ENCODE peak calls at places on chromosomes 3 and 15, in seven cellular contexts. A is uterus, V is body of pancreas, I is HepG2, K is suprapubic skin, N is A549, J is stomach. Y is an unnamed sample.

GRCh38 chr3:48301020-48301813 is 32.2 kb downstream of the SPINK8 start:
- DNase-seq in N (peak; percentile 67), J (peak; percentile 92), A (peak; percentile 86), V (peak; percentile 93), I (peak; percentile 80), K (peak; percentile 93), Y (peak; percentile 95)

GRCh38 chr3:17179381-17180205 is 294.8 kb downstream of the PLCL2 start:
- DNase-seq in N (no peak), J (no peak), I (no peak), A (no peak), K (no peak), V (no peak), Y (no peak)

GRCh38 chr3:150740733-150741496 is 22.1 kb downstream of the SIAH2 start:
- DNase-seq in V (no peak), I (peak; percentile 90), N (no peak), K (no peak), J (no peak), A (no peak), Y (no peak)

GRCh38 chr3:17089314-17089700 is 204.6 kb downstream of the PLCL2 start:
- DNase-seq in N (no peak), J (no peak), V (no peak), K (no peak), I (no peak), A (no peak), Y (no peak)

GRCh38 chr3:74531491-74531890 is 83.0 kb downstream of the CNTN3 start:
- DNase-seq in I (no peak), N (no peak), J (no peak), K (no peak), V (no peak), A (no peak), Y (no peak)

GRCh38 chr3:42666577-42666998 is 13.1 kb downstream of the ZBTB47 start:
- DNase-seq in N (no peak), V (no peak), J (no peak), K (no peak), A (no peak), I (no peak), Y (no peak)

GRCh38 chr3:117278424-117279190 is 569.0 kb downstream of the TUSC7 start:
- DNase-seq in J (peak; percentile 27), N (peak; percentile 88), K (no peak), A (no peak), V (peak; percentile 63), I (peak; percentile 28), Y (no peak)

GRCh38 chr15:49832421-49832980 is 211.7 kb downstream of the DTWD1 start:
- DNase-seq in A (no peak), N (no peak), J (no peak), I (peak; percentile 31), V (peak; percentile 64), K (no peak), Y (no peak)

GRCh38 chr3:197953881-197954280 is 3.9 kb downstream of the RPL35A start:
- DNase-seq in V (no peak), I (no peak), A (no peak), K (no peak), J (no peak), N (no peak), Y (peak; percentile 71)

GRCh38 chr3:8822141-8822540 is 52.7 kb upstream of the OXTR start:
- DNase-seq in J (no peak), K (no peak), I (no peak), A (no peak), V (no peak), N (no peak), Y (no peak)

GRCh38 chr3:6860911-6861330 is at the start of gene GRM7:
- DNase-seq in N (no peak), V (no peak), A (peak; percentile 54), K (no peak), I (no peak), J (no peak), Y (no peak)

GRCh38 chr3:22117751-22118346 is 366.8 kb upstream of the ZNF385D start:
- DNase-seq in A (no peak), K (no peak), I (peak; percentile 34), V (no peak), J (no peak), N (no peak), Y (no peak)

DNA sequence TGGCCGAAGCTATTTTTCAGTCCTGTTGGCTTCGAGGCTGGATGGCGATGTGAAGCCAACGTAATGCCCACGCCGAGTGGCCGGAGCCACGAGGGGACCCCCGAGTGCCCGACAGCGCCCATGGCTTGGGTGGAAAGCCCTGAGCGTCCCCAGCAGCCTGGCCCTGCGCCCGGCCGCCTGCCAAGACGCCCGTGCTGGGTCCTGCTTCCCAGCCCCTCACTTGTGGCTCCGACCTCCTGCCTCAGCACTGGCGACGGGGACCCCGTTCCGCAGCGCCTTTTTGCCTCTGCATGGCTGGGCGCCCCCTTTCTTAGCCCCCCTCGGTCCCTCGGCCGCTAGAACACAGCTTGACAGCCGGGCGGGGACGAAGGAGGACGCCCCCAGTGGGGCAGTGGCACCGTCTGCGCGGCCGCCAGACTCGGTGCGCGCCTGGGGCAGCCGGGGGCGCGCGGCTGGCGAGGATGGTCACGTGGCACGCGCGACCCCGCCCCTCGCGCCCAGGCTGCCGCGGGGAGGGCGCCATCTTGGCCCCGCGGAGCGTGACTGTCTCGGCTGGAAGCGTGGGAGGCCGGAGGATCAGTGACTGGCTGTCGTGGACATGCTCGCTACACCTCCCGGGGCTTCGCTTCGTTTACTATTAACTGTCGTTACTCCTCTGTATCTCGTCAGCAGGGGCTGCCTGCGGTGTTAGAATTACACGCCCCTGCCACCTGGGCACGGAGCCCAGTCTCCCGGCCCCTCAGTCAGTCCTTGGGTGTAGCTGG is 626 bp upstream of the GPR176 start:
- DNase-seq in I (peak; percentile 11), J (peak; percentile 74), V (peak; percentile 72), A (peak; percentile 71), N (peak; percentile 26), K (peak; percentile 86), Y (peak; percentile 82)
- TF ChIP-seq CTCF in I (peak; percentile 16), J (no peak), V (no peak), A (peak; percentile 8), N (no peak), K (no peak), Y (peak; percentile 10)

GRCh38 chr3:15595955-15596354 is 5.4 kb downstream of the HACL1 start:
- DNase-seq in A (no peak), J (no peak), N (no peak), K (no peak), V (no peak), I (no peak), Y (no peak)

GRCh38 chr3:15601046-15601398 is 347 bp downstream of the HACL1 start:
- DNase-seq in N (peak; percentile 25), J (no peak), I (no peak), A (no peak), K (no peak), V (no peak), Y (no peak)

GRCh38 chr3:15606434-15606891 is 4.9 kb downstream of the BTD start:
- DNase-seq in V (peak; percentile 31), I (peak; percentile 92), J (no peak), N (no peak), K (no peak), A (no peak), Y (no peak)

GRCh38 chr3:15602146-15602536 is 596 bp downstream of the BTD start:
- DNase-seq in N (peak; percentile 52), A (no peak), K (no peak), V (no peak), I (no peak), J (no peak), Y (no peak)

DNA sequence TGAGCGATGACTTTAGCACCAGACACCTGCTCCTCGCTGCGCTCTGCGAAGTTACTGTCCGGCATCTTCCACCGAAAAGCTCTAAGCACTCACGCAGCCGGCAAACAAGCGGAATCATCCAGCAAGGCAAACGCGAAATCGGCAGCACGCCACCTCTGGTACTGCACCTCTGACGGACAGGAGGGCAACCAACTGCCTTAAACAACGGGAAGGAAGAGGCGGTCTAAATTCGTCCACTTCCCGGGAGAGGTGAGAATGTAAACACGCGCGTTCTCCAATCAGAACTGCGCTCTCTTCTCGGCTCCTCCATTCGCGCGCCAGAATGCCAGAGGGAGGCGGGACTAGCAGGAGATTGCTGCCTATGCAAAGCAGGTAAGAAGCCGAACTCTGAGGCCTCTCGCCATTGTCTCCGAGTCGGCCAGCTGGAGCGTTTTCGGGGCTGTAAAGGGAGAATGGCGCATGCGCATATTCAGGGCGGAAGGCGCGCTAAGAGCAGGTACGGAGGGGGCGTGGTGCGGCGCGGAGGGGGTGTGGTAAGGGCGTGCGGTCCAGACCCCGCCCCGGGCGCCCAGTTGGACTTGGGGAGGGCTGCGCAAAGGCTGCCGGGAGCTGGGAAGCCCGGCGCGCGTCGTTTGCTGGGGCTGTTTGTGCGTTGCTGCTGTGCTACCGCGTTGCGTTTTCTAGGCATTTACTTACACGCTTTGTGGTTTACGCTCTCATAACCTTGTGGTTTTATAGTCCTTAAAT is at the start of the genes BTD and HACL1:
- DNase-seq in V (peak; percentile 97), N (peak; percentile 95), I (peak; percentile 99), K (peak; percentile 98), A (peak; percentile 99), J (peak; percentile 97), Y (peak; percentile 96)
- TF ChIP-seq POLR2A in V (peak; percentile 84), N (peak; percentile 97), I (peak; percentile 93), K (peak; percentile 40), A (peak; percentile 76), J (peak; percentile 63), Y (peak; percentile 65)

DNA sequence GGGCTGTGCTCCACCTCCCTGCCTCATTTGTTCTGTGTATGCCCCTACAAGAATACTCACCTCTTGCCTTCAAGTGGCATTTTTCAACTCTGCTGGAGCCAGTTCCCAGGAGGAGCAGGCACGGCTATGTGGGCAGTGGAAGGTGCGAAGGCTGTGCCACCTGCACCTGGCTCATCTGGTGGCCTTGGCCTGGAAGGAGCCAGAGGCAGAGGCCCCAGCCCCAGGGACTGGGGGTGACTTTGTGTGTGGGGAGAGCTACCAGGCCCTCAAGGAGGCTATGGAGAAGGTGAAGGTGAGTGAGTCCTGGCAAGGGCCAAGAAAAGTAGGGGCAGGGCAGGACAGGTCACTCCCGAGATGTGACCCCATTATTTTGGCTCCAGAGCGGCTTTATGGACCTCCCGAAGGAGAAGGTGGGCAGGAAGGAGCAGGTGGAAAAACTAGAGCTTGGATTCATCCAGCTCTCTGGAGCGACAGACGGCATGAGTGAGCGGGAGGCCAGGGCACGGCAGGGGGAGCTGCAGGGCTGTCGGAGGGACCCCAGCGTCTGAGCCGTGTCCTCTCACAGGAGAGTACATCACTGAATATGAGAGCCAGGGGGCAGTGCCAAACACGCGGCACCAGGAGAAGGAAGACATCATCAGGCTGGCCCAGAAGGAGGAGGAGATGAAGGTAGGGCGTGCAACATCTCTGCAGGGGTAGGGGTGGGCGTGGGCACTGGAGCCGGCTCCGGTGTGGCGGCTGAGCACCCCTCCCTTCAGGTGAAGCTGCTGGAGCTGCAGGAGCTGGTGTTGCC is 57.3 kb upstream of the UBE2Q2 start:
- DNase-seq in V (no peak), K (no peak), I (peak; percentile 31), A (no peak), J (no peak), N (no peak), Y (no peak)
- TF ChIP-seq CTCF in V (no peak), K (no peak), I (peak; percentile 64), A (no peak), J (no peak), N (no peak), Y (no peak)

DNA sequence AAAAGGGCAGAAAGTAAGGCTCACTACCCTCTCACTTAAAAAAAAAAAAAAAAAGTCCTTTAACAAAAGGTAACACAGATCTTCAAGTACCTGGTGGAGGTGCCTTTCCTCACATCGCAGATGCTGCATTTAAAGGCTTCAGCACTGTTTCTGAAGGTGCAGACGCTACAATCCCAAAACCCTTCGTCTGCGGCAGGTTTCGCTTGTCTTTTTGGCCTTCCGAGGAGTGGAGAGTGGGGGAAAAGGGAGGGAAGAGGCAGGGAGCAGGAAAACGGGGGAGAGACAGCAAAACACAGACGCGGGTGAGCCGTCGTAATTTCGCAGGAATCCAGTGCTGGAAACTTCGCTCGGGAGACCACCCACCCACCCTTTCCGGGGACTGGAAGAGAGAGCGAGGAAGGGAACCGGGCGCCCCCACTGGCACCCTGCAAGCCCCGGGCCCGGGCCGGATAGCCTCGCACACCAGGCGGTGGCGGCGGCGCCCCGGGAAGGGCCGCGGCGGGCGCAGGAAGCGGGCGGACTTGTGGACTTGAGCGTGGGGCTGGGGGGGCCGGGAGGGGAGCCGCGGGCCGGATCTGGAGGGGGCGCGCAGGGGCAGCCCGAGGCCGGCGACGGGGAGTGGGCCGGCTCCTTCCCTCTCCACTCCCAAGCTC is 401.7 kb downstream of the SHQ1 start:
- DNase-seq in I (no peak), V (no peak), J (peak; percentile 27), A (no peak), N (no peak), K (peak; percentile 84), Y (no peak)
- TF ChIP-seq POLR2A in I (no peak), V (peak; percentile 52), J (no peak), A (no peak), N (no peak), K (peak; percentile 10), Y (no peak)